ENCODE peak calls at places on chromosomes 11 and 22, in five cellular contexts. One of them, this sample, is unnamed. For H3K4me1, the result is how much of the 10 kb centered on the place peaks cover.

GRCh38 chr22:35705141-35705540 is 12.5 kb upstream of the APOL5 start:
- DNase-seq in thoracic aorta: no peak
- DNase-seq in heart left ventricle: no peak
- DNase-seq in upper lobe of right lung: no peak
- DNase-seq in lower lobe of right lung: no peak
- DNase-seq in this sample: no peak

GRCh38 chr11:132604446-132604845 is 927.9 kb downstream of the OPCML start:
- DNase-seq in thoracic aorta: no peak
- DNase-seq in lower lobe of right lung: no peak
- DNase-seq in upper lobe of right lung: no peak
- DNase-seq in heart left ventricle: no peak
- DNase-seq in this sample: no peak

GRCh38 chr11:125272092-125272491 is 107.5 kb downstream of the PKNOX2 start:
- DNase-seq in heart left ventricle: no peak
- DNase-seq in lower lobe of right lung: no peak
- DNase-seq in thoracic aorta: no peak
- DNase-seq in upper lobe of right lung: no peak
- DNase-seq in this sample: no peak

GRCh38 chr11:112655386-112655785 is 305.8 kb upstream of the NCAM1 start:
- DNase-seq in heart left ventricle: peak
- DNase-seq in thoracic aorta: peak
- DNase-seq in lower lobe of right lung: peak
- DNase-seq in upper lobe of right lung: no peak
- DNase-seq in this sample: peak

GRCh38 chr11:111975076-111975806 is 38.1 kb downstream of the DIXDC1 start:
- DNase-seq in lower lobe of right lung: no peak
- DNase-seq in thoracic aorta: no peak
- DNase-seq in heart left ventricle: peak
- DNase-seq in upper lobe of right lung: no peak
- DNase-seq in this sample: no peak

GRCh38 chr11:106012744-106013143 is 9.3 kb downstream of the MSANTD4 start:
- DNase-seq in upper lobe of right lung: no peak
- DNase-seq in heart left ventricle: no peak
- DNase-seq in lower lobe of right lung: no peak
- DNase-seq in thoracic aorta: no peak
- DNase-seq in this sample: no peak

GRCh38 chr11:45560153-45560934 is 105.1 kb downstream of the CHST1 start:
- DNase-seq in lower lobe of right lung: no peak
- DNase-seq in upper lobe of right lung: no peak
- DNase-seq in thoracic aorta: no peak
- DNase-seq in heart left ventricle: peak
- DNase-seq in this sample: peak

GRCh38 chr11:123202155-123202714 is 7.2 kb upstream of the CLMP start:
- DNase-seq in heart left ventricle: peak
- DNase-seq in thoracic aorta: no peak
- DNase-seq in lower lobe of right lung: no peak
- DNase-seq in upper lobe of right lung: no peak
- DNase-seq in this sample: no peak

GRCh38 chr11:78189851-78190250 is 1.1 kb downstream of the USP35 start:
- DNase-seq in upper lobe of right lung: no peak
- DNase-seq in thoracic aorta: no peak
- DNase-seq in lower lobe of right lung: no peak
- DNase-seq in heart left ventricle: no peak
- DNase-seq in this sample: no peak

GRCh38 chr11:74123008-74123448 is 47.8 kb downstream of the C2CD3 start:
- DNase-seq in thoracic aorta: no peak
- DNase-seq in heart left ventricle: no peak
- DNase-seq in lower lobe of right lung: no peak
- DNase-seq in upper lobe of right lung: no peak
- DNase-seq in this sample: no peak

GRCh38 chr11:19093976-19094375 is 23.0 kb upstream of the ZDHHC13 start:
- DNase-seq in thoracic aorta: no peak
- DNase-seq in upper lobe of right lung: no peak
- DNase-seq in heart left ventricle: no peak
- DNase-seq in lower lobe of right lung: no peak
- DNase-seq in this sample: no peak

GRCh38 chr11:128448487-128448886 is 138.9 kb downstream of the ETS1 start:
- DNase-seq in thoracic aorta: no peak
- DNase-seq in lower lobe of right lung: no peak
- DNase-seq in heart left ventricle: no peak
- DNase-seq in upper lobe of right lung: no peak
- DNase-seq in this sample: no peak

GRCh38 chr22:44181033-44181911 is 547 bp downstream of the PARVG start:
- DNase-seq in heart left ventricle: peak
- DNase-seq in thoracic aorta: no peak
- DNase-seq in upper lobe of right lung: peak
- DNase-seq in lower lobe of right lung: peak
- DNase-seq in this sample: peak

GRCh38 chr11:111870887-111871692 is at the start of gene ALG9:
- DNase-seq in lower lobe of right lung: peak
- DNase-seq in upper lobe of right lung: peak
- DNase-seq in heart left ventricle: peak
- DNase-seq in thoracic aorta: peak
- DNase-seq in this sample: peak

GRCh38 chr22:20027966-20028854 is 7.3 kb downstream of the TANGO2 start:
- DNase-seq in thoracic aorta: no peak
- DNase-seq in lower lobe of right lung: no peak
- DNase-seq in upper lobe of right lung: no peak
- DNase-seq in heart left ventricle: no peak
- DNase-seq in this sample: no peak

GRCh38 chr22:33350961-33351360 is 292.8 kb upstream of the SYN3 start:
- DNase-seq in lower lobe of right lung: no peak
- DNase-seq in thoracic aorta: no peak
- DNase-seq in heart left ventricle: no peak
- DNase-seq in upper lobe of right lung: no peak
- DNase-seq in this sample: no peak

GRCh38 chr22:17924735-17925727 is 99.3 kb downstream of the MICAL3 start:
- DNase-seq in lower lobe of right lung: no peak
- DNase-seq in heart left ventricle: no peak
- DNase-seq in upper lobe of right lung: no peak
- DNase-seq in thoracic aorta: no peak
- DNase-seq in this sample: no peak

GRCh38 chr11:114553642-114554041 is 6.0 kb downstream of the NXPE1 start:
- DNase-seq in heart left ventricle: no peak
- DNase-seq in upper lobe of right lung: no peak
- DNase-seq in thoracic aorta: no peak
- DNase-seq in lower lobe of right lung: no peak
- DNase-seq in this sample: no peak

GRCh38 chr11:6351782-6352181 is 31.5 kb upstream of the CAVIN3 start:
- DNase-seq in upper lobe of right lung: no peak
- DNase-seq in thoracic aorta: no peak
- DNase-seq in lower lobe of right lung: no peak
- DNase-seq in heart left ventricle: no peak
- DNase-seq in this sample: no peak

GRCh38 chr11:82889133-82890001 is 10.9 kb downstream of the PRCP start:
- DNase-seq in heart left ventricle: no peak
- DNase-seq in thoracic aorta: no peak
- DNase-seq in upper lobe of right lung: no peak
- DNase-seq in lower lobe of right lung: peak
- DNase-seq in this sample: no peak

GRCh38 chr11:2589538-2589934 is 110.3 kb downstream of the KCNQ1OT1 start:
- DNase-seq in upper lobe of right lung: peak
- DNase-seq in thoracic aorta: no peak
- DNase-seq in heart left ventricle: no peak
- DNase-seq in lower lobe of right lung: peak
- DNase-seq in this sample: peak

GRCh38 chr11:129593098-129593497 is 217.4 kb downstream of the BARX2 start:
- DNase-seq in heart left ventricle: no peak
- DNase-seq in thoracic aorta: no peak
- DNase-seq in upper lobe of right lung: no peak
- DNase-seq in lower lobe of right lung: no peak
- DNase-seq in this sample: no peak

DNA sequence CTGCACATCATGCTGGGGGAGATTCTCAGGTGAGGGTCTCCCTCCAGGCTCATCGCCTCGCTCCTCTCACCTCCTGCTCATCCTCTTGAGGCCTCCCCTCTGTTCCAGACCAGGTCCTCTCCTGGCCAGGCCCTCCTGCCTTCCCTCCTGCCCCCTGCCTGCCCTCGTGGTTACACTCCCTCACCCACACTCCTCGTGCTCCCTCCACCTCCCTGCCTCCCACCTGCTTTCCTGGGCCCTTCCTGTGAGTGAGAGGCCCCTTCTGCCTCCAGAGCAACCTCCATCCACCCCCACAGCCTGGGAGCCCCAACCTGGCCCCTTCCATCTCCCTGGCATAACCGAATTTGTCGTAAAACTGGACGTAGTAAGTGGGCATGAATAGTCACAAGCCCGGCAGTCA is 4.5 kb downstream of the APOBEC3G start:
- DNase-seq in lower lobe of right lung: peak
- DNase-seq in thoracic aorta: no peak
- DNase-seq in heart left ventricle: no peak
- DNase-seq in upper lobe of right lung: no peak
- DNase-seq in this sample: peak
- H3K27ac ChIP-seq in lower lobe of right lung: no peak
- H3K27ac ChIP-seq in thoracic aorta: no peak
- H3K27ac ChIP-seq in heart left ventricle: no peak
- H3K27ac ChIP-seq in upper lobe of right lung: no peak
- H3K27ac ChIP-seq in this sample: no peak

GRCh38 chr11:103699216-103699615 is 337.2 kb upstream of the DDI1 start:
- DNase-seq in lower lobe of right lung: no peak
- DNase-seq in upper lobe of right lung: no peak
- DNase-seq in thoracic aorta: no peak
- DNase-seq in heart left ventricle: no peak
- DNase-seq in this sample: no peak
- TF ChIP-seq CTCF in lower lobe of right lung: no peak
- TF ChIP-seq CTCF in upper lobe of right lung: no peak
- TF ChIP-seq CTCF in thoracic aorta: no peak
- TF ChIP-seq CTCF in heart left ventricle: no peak
- TF ChIP-seq CTCF in this sample: no peak

DNA sequence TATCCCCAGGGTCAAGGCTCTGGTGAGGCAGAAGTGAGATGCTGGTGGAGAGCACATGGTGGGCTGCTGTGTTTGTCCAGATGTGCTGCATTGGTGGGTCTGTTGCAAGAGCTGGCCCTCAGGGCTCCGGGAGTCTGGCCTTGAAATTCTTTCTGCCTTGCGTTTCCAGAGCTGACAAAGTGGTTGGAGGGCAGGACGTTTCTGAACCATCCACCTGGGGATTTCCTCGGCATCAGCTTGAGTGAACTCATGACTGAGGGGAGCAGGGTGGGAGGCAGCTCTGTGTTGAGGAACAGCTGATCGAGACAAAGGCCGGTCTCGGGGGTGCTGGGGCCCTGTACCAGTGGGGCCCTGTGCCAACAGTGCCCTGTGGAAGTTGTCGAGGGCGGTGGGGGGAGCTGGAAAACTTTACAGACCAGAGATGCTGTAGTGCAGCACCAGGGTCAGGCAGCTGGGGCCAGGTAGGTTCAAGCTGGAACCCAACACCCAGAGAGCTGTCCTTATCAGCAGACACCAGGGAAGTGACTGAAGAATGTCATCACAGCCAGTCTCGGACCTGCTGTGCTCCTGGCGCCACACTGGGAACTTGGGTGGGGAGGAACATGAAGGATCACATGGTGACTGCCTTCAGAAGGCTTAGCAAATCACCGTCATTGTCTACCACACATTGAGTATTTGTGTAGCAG is 4.9 kb downstream of the TSKU start:
- DNase-seq in thoracic aorta: no peak
- DNase-seq in lower lobe of right lung: no peak
- DNase-seq in heart left ventricle: no peak
- DNase-seq in upper lobe of right lung: peak
- DNase-seq in this sample: peak
- H3K4me1 ChIP-seq in thoracic aorta: under half
- H3K4me1 ChIP-seq in lower lobe of right lung: half or more
- H3K4me1 ChIP-seq in heart left ventricle: under half
- H3K4me1 ChIP-seq in upper lobe of right lung: under half
- H3K4me1 ChIP-seq in this sample: under half

DNA sequence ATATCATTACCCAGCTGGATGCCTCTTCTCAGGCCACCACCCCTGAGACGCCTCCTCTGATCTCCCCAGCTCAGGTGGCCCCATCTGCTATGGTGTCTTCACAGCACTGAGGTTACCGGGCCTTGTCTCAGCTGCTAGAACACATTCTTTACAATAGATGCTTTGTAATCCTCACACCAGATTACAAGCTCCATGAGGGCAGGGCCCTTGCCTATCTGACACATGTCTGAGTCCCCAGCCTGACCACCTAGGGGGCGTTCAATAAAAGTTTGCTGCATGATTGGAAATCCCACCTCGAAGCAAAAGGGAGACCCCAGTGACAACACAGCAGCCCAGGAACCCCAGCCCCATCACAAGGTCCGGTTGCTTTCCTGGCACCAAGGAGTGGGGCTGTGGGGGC is 2.0 kb downstream of the MACROD1 start:
- DNase-seq in heart left ventricle: no peak
- DNase-seq in thoracic aorta: no peak
- DNase-seq in upper lobe of right lung: no peak
- DNase-seq in lower lobe of right lung: no peak
- DNase-seq in this sample: no peak
- H3K27ac ChIP-seq in heart left ventricle: peak
- H3K27ac ChIP-seq in thoracic aorta: no peak
- H3K27ac ChIP-seq in upper lobe of right lung: no peak
- H3K27ac ChIP-seq in lower lobe of right lung: no peak
- H3K27ac ChIP-seq in this sample: peak

This sample was measured in psoas muscle.